ENCODE peak calls at places on chromosomes 5 and 9, in nine cellular contexts. Y is spleen, C is suprapubic skin, B is Peyer's patch, M is heart left ventricle, L is IMR-90, O is ovary, D is transverse colon, A is tibial nerve. W is an unnamed sample.

GRCh38 chr9:134670851-134671281 is 29.3 kb downstream of the COL5A1 start:
- DNase-seq in Y (peak), C (no peak), B (peak), M (no peak), L (no peak), O (peak), D (no peak), A (no peak), W (no peak)

GRCh38 chr5:158406884-158407790 is 548.2 kb upstream of the CLINT1 start:
- DNase-seq in Y (no peak), C (no peak), B (no peak), M (no peak), L (peak), O (no peak), D (no peak), A (no peak), W (no peak)

GRCh38 chr5:169545762-169546161 is 37.8 kb upstream of the SPDL1 start:
- DNase-seq in Y (no peak), C (no peak), B (no peak), M (no peak), L (peak), O (no peak), D (no peak), A (no peak), W (no peak)

GRCh38 chr9:127081250-127082185 is 40.9 kb downstream of the ANGPTL2 start:
- DNase-seq in Y (no peak), C (no peak), B (no peak), M (no peak), L (no peak), O (no peak), D (no peak), A (no peak), W (no peak)

GRCh38 chr5:83436276-83436675 is 35.3 kb upstream of the VCAN start:
- DNase-seq in Y (no peak), C (no peak), B (no peak), M (no peak), L (no peak), O (no peak), D (no peak), A (no peak), W (no peak)

GRCh38 chr5:34957299-34957698 is 27.9 kb downstream of the DNAJC21 start:
- DNase-seq in Y (no peak), C (no peak), B (no peak), M (no peak), L (peak), O (no peak), D (no peak), A (no peak), W (no peak)

GRCh38 chr9:136223871-136224640 is 19.1 kb upstream of the LHX3 start:
- DNase-seq in Y (no peak), C (no peak), B (no peak), M (no peak), L (no peak), O (no peak), D (no peak), A (no peak), W (no peak)

GRCh38 chr9:90095682-90096081 is 490.9 kb downstream of the GADD45G start:
- DNase-seq in Y (no peak), C (no peak), B (no peak), M (no peak), L (no peak), O (no peak), D (peak), A (no peak), W (no peak)

GRCh38 chr5:171825046-171825445 is 39.4 kb downstream of the SMIM23 start:
- DNase-seq in Y (peak), C (no peak), B (no peak), M (no peak), L (no peak), O (no peak), D (no peak), A (no peak), W (no peak)

GRCh38 chr5:147578228-147579024 is 68.6 kb upstream of the DPYSL3 start:
- DNase-seq in Y (no peak), C (no peak), B (no peak), M (no peak), L (peak), O (no peak), D (no peak), A (no peak), W (no peak)

GRCh38 chr9:76876098-76876497 is 29.8 kb downstream of the PRUNE2 start:
- DNase-seq in Y (no peak), C (no peak), B (no peak), M (no peak), L (peak), O (no peak), D (no peak), A (no peak), W (peak)

GRCh38 chr9:90805006-90805993 is 3.7 kb downstream of the SYK start:
- DNase-seq in Y (no peak), C (no peak), B (no peak), M (no peak), L (no peak), O (no peak), D (no peak), A (no peak), W (no peak)

GRCh38 chr5:56638061-56638621 is 177.2 kb upstream of the MAP3K1 start:
- DNase-seq in Y (no peak), C (no peak), B (peak), M (no peak), L (no peak), O (no peak), D (no peak), A (no peak), W (no peak)

GRCh38 chr5:13211064-13211463 is 733.4 kb downstream of the DNAH5 start:
- DNase-seq in Y (no peak), C (no peak), B (no peak), M (no peak), L (no peak), O (no peak), D (no peak), A (no peak), W (no peak)

GRCh38 chr5:124692324-124692723 is 54.1 kb downstream of the ZNF608 start:
- DNase-seq in Y (no peak), C (no peak), B (no peak), M (no peak), L (peak), O (no peak), D (no peak), A (no peak), W (no peak)

GRCh38 chr5:107430077-107430625 is 240.6 kb downstream of the EFNA5 start:
- DNase-seq in Y (no peak), C (no peak), B (no peak), M (no peak), L (no peak), O (no peak), D (no peak), A (no peak), W (no peak)
- H3K27ac ChIP-seq in Y (peak), C (no peak), B (no peak), M (no peak), L (no peak), O (no peak), D (peak), A (no peak), W (no peak)

GRCh38 chr5:126597156-126597555 is 2.1 kb upstream of the ALDH7A1 start:
- DNase-seq in Y (no peak), C (no peak), B (no peak), M (no peak), L (peak), O (no peak), D (no peak), A (no peak), W (no peak)

GRCh38 chr5:126591549-126591948 is 3.5 kb downstream of the ALDH7A1 start:
- DNase-seq in Y (no peak), C (no peak), B (no peak), M (no peak), L (no peak), O (no peak), D (no peak), A (no peak), W (no peak)

GRCh38 chr5:126595486-126596083 is 566 bp upstream of the ALDH7A1 start:
- DNase-seq in Y (no peak), C (no peak), B (no peak), M (no peak), L (peak), O (peak), D (no peak), A (no peak), W (no peak)

GRCh38 chr5:126594077-126594476 is 942 bp downstream of the ALDH7A1 start:
- DNase-seq in Y (no peak), C (no peak), B (no peak), M (no peak), L (peak), O (no peak), D (no peak), A (no peak), W (no peak)

GRCh38 chr5:126594676-126595485 is at the start of gene ALDH7A1:
- DNase-seq in Y (peak), C (peak), B (peak), M (peak), L (no peak), O (peak), D (peak), A (peak), W (peak)
- TF ChIP-seq POLR2A in Y (no peak), C (peak), B (no peak), M (no peak), L (peak), O (peak), D (peak), A (peak), W (peak)

DNA sequence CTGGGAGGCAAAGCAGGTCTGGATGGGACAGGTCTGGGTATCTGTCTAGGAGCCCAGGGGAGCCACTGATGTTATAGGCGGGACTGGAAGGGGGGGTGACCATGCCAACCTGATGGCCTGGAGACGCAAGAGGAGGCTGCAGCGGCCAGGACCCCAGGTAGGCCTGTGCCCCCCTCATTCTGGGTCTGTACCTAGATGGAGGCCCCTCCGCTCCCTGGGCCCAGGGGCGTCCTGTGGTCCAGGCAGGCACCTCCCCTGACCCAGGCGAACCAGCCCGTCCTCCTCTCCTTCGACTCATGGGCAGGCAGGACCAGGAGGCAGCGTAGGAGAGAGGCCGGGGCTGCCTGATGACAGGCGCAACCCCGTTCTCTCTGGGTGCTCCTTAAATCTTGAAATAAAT is 46.6 kb upstream of the IER5L start:
- DNase-seq in Y (no peak), C (no peak), B (no peak), M (peak), L (no peak), O (no peak), D (no peak), A (no peak), W (no peak)
- H3K27ac ChIP-seq in Y (peak), C (no peak), B (no peak), M (no peak), L (no peak), O (peak), D (no peak), A (no peak), W (peak)

GRCh38 chr5:40755407-40756365 is at the start of gene TTC33:
- DNase-seq in Y (peak), C (peak), B (peak), M (peak), L (peak), O (peak), D (peak), A (peak), W (peak)
- TF ChIP-seq POLR2A in Y (no peak), C (peak), B (no peak), M (no peak), L (peak), O (peak), D (peak), A (peak), W (peak)

GRCh38 chr5:178326054-178326715 is 93.6 kb upstream of the PHYKPL start:
- DNase-seq in Y (peak), C (no peak), B (no peak), M (no peak), L (no peak), O (no peak), D (no peak), A (no peak), W (no peak)
- H3K27ac ChIP-seq in Y (no peak), C (no peak), B (peak), M (no peak), L (no peak), O (no peak), D (peak), A (no peak), W (peak)

W was measured in uterus.